ENCODE peak calls at places on chromosomes 6 and 20, in five cellular contexts. H, L, A, N and S are unnamed samples.

GRCh38 chr6:128305228-128305627 is 215.2 kb downstream of the PTPRK start:
- DNase-seq in H (no peak), L (peak; percentile 39), A (no peak), N (no peak), S (no peak)

GRCh38 chr6:70954750-70955149 is 2.1 kb downstream of the B3GAT2 start:
- DNase-seq in H (no peak), L (no peak), A (no peak), N (no peak), S (no peak)

GRCh38 chr6:95581073-95581472 is 3.7 kb downstream of the MANEA start:
- DNase-seq in H (no peak), L (peak; percentile 23), A (no peak), N (no peak), S (no peak)

GRCh38 chr6:97095466-97095865 is 170.9 kb downstream of the KLHL32 start:
- DNase-seq in H (no peak), L (no peak), A (no peak), N (no peak), S (no peak)

GRCh38 chr20:50464026-50464724 is 46.0 kb upstream of the PTPN1 start:
- DNase-seq in H (no peak), L (peak; percentile 70), A (peak; percentile 49), N (peak; percentile 73), S (peak; percentile 69)

GRCh38 chr20:50371878-50372769 is 138.1 kb upstream of the PTPN1 start:
- DNase-seq in H (no peak), L (no peak), A (no peak), N (no peak), S (peak; percentile 23)

GRCh38 chr6:7264041-7264440 is 49.0 kb downstream of the SSR1 start:
- DNase-seq in H (no peak), L (no peak), A (no peak), N (no peak), S (no peak)

GRCh38 chr6:29763491-29764289 is 40.5 kb downstream of the HLA-F start:
- DNase-seq in H (no peak), L (peak; percentile 74), A (peak; percentile 9), N (peak; percentile 80), S (peak; percentile 33)

GRCh38 chr6:62362097-62362496 is 76.1 kb upstream of the KHDRBS2 start:
- DNase-seq in H (no peak), L (no peak), A (no peak), N (no peak), S (no peak)

GRCh38 chr6:97133071-97133470 is 149.9 kb downstream of the MMS22L start:
- DNase-seq in H (no peak), L (peak; percentile 21), A (no peak), N (no peak), S (no peak)

GRCh38 chr6:106084106-106084963 is 1.8 kb upstream of the PRDM1 start:
- DNase-seq in H (peak; percentile 84), L (peak; percentile 88), A (peak; percentile 46), N (peak; percentile 71), S (peak; percentile 91)

GRCh38 chr6:112037783-112038216 is 16.1 kb upstream of the CCN6 start:
- DNase-seq in H (no peak), L (peak; percentile 91), A (peak; percentile 38), N (peak; percentile 95), S (no peak)

GRCh38 chr6:3696525-3696924 is 55.0 kb downstream of the PXDC1 start:
- DNase-seq in H (no peak), L (peak; percentile 83), A (no peak), N (peak; percentile 38), S (no peak)

GRCh38 chr20:51528263-51529026 is 14.1 kb downstream of the NFATC2 start:
- DNase-seq in H (no peak), L (no peak), A (no peak), N (no peak), S (peak; percentile 58)

GRCh38 chr6:85464722-85465150 is 14.9 kb downstream of the NT5E start:
- DNase-seq in H (no peak), L (peak; percentile 63), A (no peak), N (peak; percentile 71), S (no peak)

GRCh38 chr6:140174509-140174908 is 800.1 kb upstream of the CITED2 start:
- DNase-seq in H (no peak), L (peak; percentile 94), A (no peak), N (peak; percentile 85), S (no peak)

GRCh38 chr6:40328376-40328987 is 258.7 kb downstream of the LRFN2 start:
- DNase-seq in H (no peak), L (no peak), A (peak; percentile 42), N (no peak), S (peak; percentile 8)

GRCh38 chr6:6851059-6851658 is 256.6 kb upstream of the RREB1 start:
- DNase-seq in H (no peak), L (peak; percentile 95), A (peak; percentile 67), N (peak; percentile 96), S (peak; percentile 12)

GRCh38 chr6:145155873-145156782 is 579.2 kb downstream of the EPM2A start:
- DNase-seq in H (no peak), L (no peak), A (no peak), N (no peak), S (no peak)

GRCh38 chr6:75524322-75524972 is 30.8 kb upstream of the FILIP1 start:
- DNase-seq in H (no peak), L (peak; percentile 99), A (no peak), N (peak; percentile 73), S (no peak)

GRCh38 chr20:32274359-32274758 is 3.1 kb upstream of the KIF3B start:
- DNase-seq in H (no peak), L (no peak), A (no peak), N (no peak), S (no peak)

GRCh38 chr20:18657575-18657974 is 69.7 kb downstream of the DTD1 start:
- DNase-seq in H (no peak), L (peak; percentile 69), A (no peak), N (peak; percentile 73), S (no peak)

GRCh38 chr6:88302769-88303230 is 136.7 kb upstream of the CNR1 start:
- DNase-seq in H (no peak), L (peak; percentile 23), A (no peak), N (no peak), S (no peak)

GRCh38 chr6:169654590-169655391 is 47.0 kb downstream of the WDR27 start:
- DNase-seq in H (no peak), L (peak; percentile 88), A (peak; percentile 69), N (peak; percentile 59), S (peak; percentile 70)

GRCh38 chr6:131763749-131764148 is 44.1 kb upstream of the ENPP1 start:
- DNase-seq in H (no peak), L (no peak), A (no peak), N (no peak), S (no peak)

GRCh38 chr6:25089442-25089841 is 153.7 kb upstream of the RIPOR2 start:
- DNase-seq in H (no peak), L (peak; percentile 31), A (no peak), N (peak; percentile 39), S (no peak)

GRCh38 chr6:32170294-32170693 is 5.6 kb downstream of the AGPAT1 start:
- DNase-seq in H (no peak), L (no peak), A (no peak), N (no peak), S (no peak)

GRCh38 chr6:71463061-71463460 is 174.4 kb downstream of the OGFRL1 start:
- DNase-seq in H (no peak), L (peak; percentile 72), A (no peak), N (peak; percentile 62), S (no peak)

GRCh38 chr6:14321992-14322772 is 204.6 kb downstream of the CD83 start:
- DNase-seq in H (no peak), L (peak; percentile 7), A (peak; percentile 24), N (no peak), S (no peak)

GRCh38 chr6:22827760-22828159 is 258.4 kb downstream of the HDGFL1 start:
- DNase-seq in H (no peak), L (peak; percentile 65), A (no peak), N (peak; percentile 37), S (no peak)

GRCh38 chr6:148251286-148251685 is 91.4 kb upstream of the SASH1 start:
- DNase-seq in H (no peak), L (peak; percentile 86), A (no peak), N (peak; percentile 86), S (peak; percentile 24)

GRCh38 chr6:142913511-142914047 is 31.4 kb downstream of the HIVEP2 start:
- DNase-seq in H (peak; percentile 94), L (no peak), A (no peak), N (no peak), S (peak; percentile 94)

DNA sequence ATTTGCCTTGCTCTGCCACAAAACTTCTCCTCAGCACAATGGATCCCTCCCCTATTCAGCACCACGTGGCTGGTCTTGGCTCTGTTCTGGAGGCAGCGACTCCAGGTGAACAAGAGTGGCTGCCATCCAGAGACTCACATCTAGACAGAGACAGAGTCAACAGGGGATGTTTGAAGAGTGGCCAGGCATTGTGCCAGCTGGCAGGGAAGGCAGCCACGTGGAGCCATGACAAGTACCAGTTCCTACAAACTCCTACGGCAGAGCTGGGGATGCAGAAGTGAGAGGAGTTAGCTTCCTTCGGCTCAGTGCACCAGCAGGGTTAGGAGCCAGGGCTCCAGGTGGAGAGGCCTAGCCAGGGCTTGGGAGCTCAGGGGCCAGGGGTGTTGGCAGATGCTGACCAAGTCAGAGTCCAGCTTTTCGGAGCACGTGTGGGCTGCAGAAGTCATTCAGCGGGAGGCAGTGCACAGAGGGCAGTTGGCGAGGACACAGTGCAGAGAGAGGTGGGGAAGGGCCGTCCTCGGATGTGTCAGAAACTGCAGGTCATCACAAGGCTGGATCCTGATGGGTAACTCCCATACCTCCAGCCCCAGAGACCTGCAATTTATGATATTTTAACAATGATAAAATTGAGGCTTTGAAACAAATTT is 171.7 kb upstream of the PDE10A start:
- DNase-seq in H (no peak), L (peak; percentile 25), A (peak; percentile 89), N (peak; percentile 51), S (no peak)
- TF ChIP-seq CTCF in H (no peak), L (no peak), A (no peak), N (no peak), S (no peak)

DNA sequence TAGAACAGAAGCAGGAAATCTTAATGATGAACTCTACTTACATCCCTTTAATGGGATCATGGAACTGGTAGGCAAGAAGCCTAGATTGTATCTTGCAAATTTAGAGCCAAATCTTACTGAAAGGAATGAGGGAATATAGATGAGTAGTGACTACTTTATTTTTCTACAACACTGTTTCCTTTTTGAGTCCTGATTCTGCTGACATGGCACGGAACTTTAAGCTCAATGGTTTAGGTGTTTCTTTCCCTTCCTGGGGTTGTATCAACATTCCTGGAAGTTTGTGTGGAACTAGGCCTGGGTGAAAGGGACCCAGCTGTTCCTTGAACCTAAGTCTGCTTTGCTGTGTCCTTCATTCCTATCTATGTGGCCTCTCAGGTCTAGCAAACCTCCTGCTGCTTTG is 705.3 kb upstream of the FLRT3 start:
- DNase-seq in H (no peak), L (no peak), A (no peak), N (no peak), S (no peak)
- H3K4me3 ChIP-seq in H (no peak overlapping the region), L (no peak overlapping the region), A (no peak overlapping the region), N (no peak overlapping the region), S (no peak overlapping the region)

DNA sequence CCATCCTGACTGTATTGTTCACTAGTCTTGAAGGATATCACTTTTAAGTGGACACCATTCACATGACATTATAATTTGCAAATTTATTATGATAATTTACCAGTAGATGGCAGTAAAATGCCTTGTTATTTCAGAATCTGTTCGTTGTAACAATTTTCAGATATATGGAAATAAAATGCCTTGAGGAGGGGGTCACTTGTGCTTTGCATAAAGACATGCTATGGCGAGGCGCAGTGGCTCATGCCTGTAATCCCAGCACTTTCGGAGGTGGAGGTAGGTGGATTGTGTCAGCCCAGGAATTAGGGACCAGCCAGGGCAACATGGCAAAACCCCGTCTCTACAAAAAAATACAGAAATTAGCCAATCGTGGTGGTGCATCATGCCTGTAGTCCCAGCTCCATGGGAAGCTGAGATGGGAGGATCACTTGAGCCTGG is 9.0 kb upstream of the NCOA6 start:
- DNase-seq in H (no peak), L (peak; percentile 60), A (no peak), N (peak; percentile 59), S (peak; percentile 37)
- TF ChIP-seq CTCF in H (no peak), L (peak; percentile 34), A (no peak), N (peak; percentile 13), S (peak; percentile 13)

GRCh38 chr6:43275782-43276179 is 22.3 kb upstream of the SLC22A7 start:
- DNase-seq in H (no peak), L (no peak), A (no peak), N (no peak), S (no peak)
- H3K4me3 ChIP-seq in H (peak overlapping the region; percentile 72), L (no peak overlapping the region), A (peak overlapping the region; percentile 36), N (no peak overlapping the region), S (peak overlapping the region; percentile 27)